ENCODE peak calls at places on chromosomes 5 and 9, in six cellular contexts. X, Q, B, T, E and P are unnamed samples.

GRCh38 chr5:73844165-73844564 is 218.2 kb downstream of the ARHGEF28 start:
- DNase-seq in X (no peak), Q (no peak), B (no peak), T (no peak), E (no peak), P (no peak)

GRCh38 chr5:75373862-75374261 is 36.8 kb downstream of the HMGCR start:
- DNase-seq in X (no peak), Q (no peak), B (no peak), T (no peak), E (no peak), P (no peak)

GRCh38 chr9:126275386-126276001 is 51.1 kb upstream of the MVB12B start:
- DNase-seq in X (no peak), Q (no peak), B (no peak), T (peak), E (no peak), P (no peak)

GRCh38 chr5:127409236-127409921 is 108.1 kb upstream of the PRRC1 start:
- DNase-seq in X (no peak), Q (no peak), B (no peak), T (peak), E (no peak), P (no peak)

GRCh38 chr5:169706758-169707450 is 69.8 kb downstream of the DOCK2 start:
- DNase-seq in X (peak), Q (no peak), B (peak), T (peak), E (no peak), P (no peak)

GRCh38 chr5:141680751-141681201 is 1.3 kb downstream of the ARAP3 start:
- DNase-seq in X (no peak), Q (no peak), B (no peak), T (no peak), E (peak), P (peak)

GRCh38 chr9:5892456-5893133 is 1.9 kb downstream of the MLANA start:
- DNase-seq in X (no peak), Q (no peak), B (no peak), T (no peak), E (no peak), P (no peak)

GRCh38 chr9:115964710-115965347 is 188.8 kb upstream of the PAPPA start:
- DNase-seq in X (no peak), Q (no peak), B (no peak), T (no peak), E (no peak), P (no peak)

GRCh38 chr5:91311697-91312501 is 71.2 kb downstream of the ARRDC3 start:
- DNase-seq in X (peak), Q (peak), B (peak), T (peak), E (peak), P (no peak)

GRCh38 chr5:53023969-53024368 is 34.8 kb downstream of the ITGA2 start:
- DNase-seq in X (peak), Q (no peak), B (peak), T (peak), E (no peak), P (no peak)